ENCODE peak calls at places on chromosome 11, in seven cellular contexts. M is colonic mucosa, X is adrenal gland, Z is right atrium auricular region, I is gastrocnemius medialis, T is tibial artery, C is fibroblast of lung. K is an unnamed sample.

GRCh38 chr11:122808494-122808893 is 29.8 kb upstream of the CRTAM start:
- DNase-seq in M (no peak), X (no peak), Z (no peak), I (no peak), T (no peak), C (peak; percentile 56), K (peak; percentile 9)

GRCh38 chr11:9363954-9364912 is 20.2 kb upstream of the IPO7 start:
- DNase-seq in M (peak; percentile 92), X (peak; percentile 98), Z (peak; percentile 97), I (peak; percentile 96), T (peak; percentile 98), C (peak; percentile 95), K (peak; percentile 97)

GRCh38 chr11:3944198-3944597 is 88.7 kb downstream of the STIM1 start:
- DNase-seq in M (no peak), X (no peak), Z (no peak), I (peak; percentile 62), T (peak; percentile 78), C (no peak), K (no peak)

GRCh38 chr11:79860336-79860735 is 419.5 kb upstream of the TENM4 start:
- DNase-seq in M (no peak), X (no peak), Z (no peak), I (no peak), T (no peak), C (no peak), K (no peak)

GRCh38 chr11:44565746-44566558 is 489 bp downstream of the CD82 start:
- DNase-seq in M (no peak), X (no peak), Z (no peak), I (no peak), T (no peak), C (no peak), K (no peak)

GRCh38 chr11:2447253-2447950 is 2.6 kb downstream of the KCNQ1 start:
- DNase-seq in M (no peak), X (peak; percentile 83), Z (no peak), I (no peak), T (no peak), C (no peak), K (no peak)

GRCh38 chr11:96213500-96213899 is 129.5 kb downstream of the MAML2 start:
- DNase-seq in M (no peak), X (no peak), Z (no peak), I (no peak), T (no peak), C (peak; percentile 59), K (no peak)

GRCh38 chr11:39078465-39078864 is 2381.0 kb downstream of the LRRC4C start:
- DNase-seq in M (no peak), X (no peak), Z (no peak), I (no peak), T (no peak), C (no peak), K (no peak)

GRCh38 chr11:84899740-84900139 is 727.4 kb downstream of the DLG2 start:
- DNase-seq in M (no peak), X (no peak), Z (no peak), I (no peak), T (no peak), C (no peak), K (no peak)

GRCh38 chr11:73978576-73979086 is 4.0 kb downstream of the UCP2 start:
- DNase-seq in M (no peak), X (no peak), Z (no peak), I (no peak), T (no peak), C (no peak), K (no peak)

GRCh38 chr11:114075891-114076441 is 16.5 kb downstream of the ZBTB16 start:
- DNase-seq in M (no peak), X (peak; percentile 83), Z (no peak), I (peak; percentile 69), T (no peak), C (peak; percentile 83), K (no peak)

GRCh38 chr11:103888541-103888951 is 147.9 kb upstream of the DDI1 start:
- DNase-seq in M (no peak), X (no peak), Z (no peak), I (no peak), T (no peak), C (no peak), K (no peak)

GRCh38 chr11:70034740-70035365 is 43.3 kb upstream of the ANO1 start:
- DNase-seq in M (peak; percentile 16), X (no peak), Z (peak; percentile 56), I (no peak), T (no peak), C (no peak), K (no peak)

DNA sequence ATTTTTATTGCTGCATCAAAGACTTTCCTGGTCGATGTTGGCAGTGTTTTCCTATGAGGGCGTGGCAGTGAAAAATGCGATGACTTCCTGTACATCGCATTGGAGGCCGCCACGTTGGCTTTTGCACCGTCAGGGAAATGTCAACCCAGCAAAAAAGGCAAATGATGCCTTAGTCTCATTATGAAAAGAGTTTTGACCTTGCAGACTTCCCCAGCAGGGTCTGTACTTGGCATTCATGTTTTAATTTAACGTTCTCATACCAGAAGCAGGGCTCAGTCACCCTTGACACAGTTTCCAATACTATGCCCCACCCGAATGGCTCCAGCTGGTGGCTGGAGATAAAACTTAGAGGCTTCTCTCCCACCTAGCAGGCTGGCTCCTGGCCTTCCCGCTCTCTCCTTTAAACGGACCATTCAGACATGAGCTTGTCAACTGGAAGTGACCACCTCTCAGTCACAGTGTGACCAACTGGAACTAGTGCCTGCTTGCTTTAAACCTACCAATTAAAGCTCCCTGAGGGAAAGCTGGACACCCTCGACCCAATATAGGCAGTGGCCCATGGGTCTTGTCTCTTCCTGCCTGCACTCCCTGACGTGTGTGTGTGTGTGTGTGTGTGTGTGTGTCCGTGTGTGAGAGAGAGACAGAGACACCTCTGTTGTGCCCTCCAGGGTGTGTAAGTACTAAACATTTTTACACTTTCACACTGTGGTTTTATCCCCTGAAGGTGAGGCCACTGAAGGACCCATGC is 8.7 kb upstream of the GDPD5 start:
- DNase-seq in M (peak; percentile 78), X (no peak), Z (no peak), I (no peak), T (no peak), C (peak; percentile 21), K (no peak)
- TF ChIP-seq CTCF in M (no peak), X (no peak), Z (no peak), I (no peak), T (no peak), C (no peak), K (no peak)

GRCh38 chr11:12170984-12171383 is 60.6 kb downstream of the MICAL2 start:
- DNase-seq in M (no peak), X (peak; percentile 37), Z (peak; percentile 81), I (peak; percentile 47), T (peak; percentile 86), C (peak; percentile 83), K (no peak)
- H3K4me1 ChIP-seq in M (peaks cover 14% of the 10 kb centered on the region), X (no peaks in the 10 kb centered on the region), Z (no peaks in the 10 kb centered on the region), I (no peaks in the 10 kb centered on the region), T (no peaks in the 10 kb centered on the region), C (peaks cover 26% of the 10 kb centered on the region), K (peaks cover 43% of the 10 kb centered on the region)

GRCh38 chr11:125263268-125263790 is 98.8 kb downstream of the PKNOX2 start:
- DNase-seq in M (peak; percentile 36), X (peak; percentile 60), Z (peak; percentile 86), I (peak; percentile 41), T (peak; percentile 71), C (peak; percentile 99), K (peak; percentile 70)

GRCh38 chr11:125262825-125263218 is 98.3 kb downstream of the PKNOX2 start:
- DNase-seq in M (no peak), X (no peak), Z (no peak), I (no peak), T (no peak), C (no peak), K (no peak)

GRCh38 chr11:125262194-125262824 is 97.8 kb downstream of the PKNOX2 start:
- DNase-seq in M (no peak), X (no peak), Z (no peak), I (no peak), T (no peak), C (no peak), K (no peak)

GRCh38 chr11:125261471-125262087 is 97.0 kb downstream of the PKNOX2 start:
- DNase-seq in M (no peak), X (no peak), Z (no peak), I (no peak), T (no peak), C (peak; percentile 27), K (no peak)

DNA sequence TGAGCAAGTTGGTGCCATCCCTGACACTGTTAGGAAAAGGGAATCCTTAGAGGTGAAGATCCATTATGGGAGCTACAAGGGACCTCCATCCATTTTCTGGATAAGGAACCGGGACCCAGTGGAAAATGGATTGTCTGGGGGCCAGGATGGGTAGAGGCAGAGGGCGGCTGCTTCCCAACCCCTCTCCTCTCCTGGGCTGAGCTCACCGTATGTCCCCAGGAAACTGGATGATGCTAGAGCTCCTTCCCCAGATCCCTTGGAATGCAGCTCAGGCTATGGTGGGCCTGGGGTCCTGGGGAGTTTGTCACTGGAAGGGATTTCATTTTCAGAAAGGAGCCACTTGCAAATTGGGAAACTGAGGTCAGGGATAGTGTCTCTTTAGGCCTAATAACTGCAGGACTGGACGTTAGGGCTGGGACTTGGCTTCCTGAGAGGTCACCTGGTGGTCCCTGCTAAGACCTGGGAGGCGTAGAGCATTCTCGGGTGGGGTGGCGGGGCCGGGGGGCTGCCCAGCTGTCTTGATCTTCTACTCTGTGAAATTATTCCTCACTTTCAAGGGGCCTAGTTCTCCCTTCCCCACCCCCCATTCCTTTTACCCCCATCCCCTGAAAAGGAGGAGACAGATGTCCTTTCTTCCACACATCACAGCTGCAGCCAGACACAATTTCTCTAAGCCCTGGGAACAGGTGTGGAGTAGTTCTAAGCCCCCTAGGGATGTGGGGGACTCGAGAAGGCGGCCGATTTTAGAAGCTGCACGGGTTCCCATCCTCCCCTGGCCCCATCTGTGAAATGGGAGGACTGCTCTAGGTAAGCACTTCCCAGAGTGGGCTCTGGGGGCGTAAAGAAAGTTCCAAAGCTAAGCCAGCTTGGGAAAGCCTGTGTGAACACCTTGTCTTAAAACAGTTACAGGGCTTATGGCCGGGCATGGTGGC is 99.8 kb downstream of the PKNOX2 start:
- DNase-seq in M (no peak), X (no peak), Z (no peak), I (no peak), T (no peak), C (no peak), K (no peak)
- H3K4me3 ChIP-seq in M (no peak overlapping the region), X (no peak overlapping the region), Z (no peak overlapping the region), I (no peak overlapping the region), T (no peak overlapping the region), C (no peak overlapping the region), K (no peak overlapping the region)

GRCh38 chr11:12017865-12018453 is 9.5 kb upstream of the DKK3 start:
- DNase-seq in M (no peak), X (no peak), Z (no peak), I (no peak), T (no peak), C (no peak), K (no peak)

GRCh38 chr11:12013771-12014170 is 5.3 kb upstream of the DKK3 start:
- DNase-seq in M (no peak), X (no peak), Z (no peak), I (no peak), T (no peak), C (no peak), K (no peak)

GRCh38 chr11:12015486-12015885 is 7.1 kb upstream of the DKK3 start:
- DNase-seq in M (no peak), X (no peak), Z (no peak), I (no peak), T (no peak), C (no peak), K (no peak)

GRCh38 chr11:12017243-12017678 is 8.8 kb upstream of the DKK3 start:
- DNase-seq in M (no peak), X (no peak), Z (no peak), I (no peak), T (no peak), C (peak; percentile 66), K (no peak)

GRCh38 chr11:12016246-12016645 is 7.8 kb upstream of the DKK3 start:
- DNase-seq in M (no peak), X (no peak), Z (no peak), I (no peak), T (no peak), C (no peak), K (no peak)
- TF ChIP-seq CTCF in M (no peak), X (no peak), Z (no peak), I (no peak), T (no peak), C (no peak), K (no peak)

GRCh38 chr11:83020942-83021779 is 50.5 kb downstream of the RAB30 start:
- DNase-seq in M (no peak), X (no peak), Z (no peak), I (no peak), T (no peak), C (no peak), K (no peak)
- H3K4me1 ChIP-seq in M (peaks cover 6% of the 10 kb centered on the region), X (peaks cover 32% of the 10 kb centered on the region), Z (no peaks in the 10 kb centered on the region), I (peaks cover 73% of the 10 kb centered on the region), T (no peaks in the 10 kb centered on the region), C (no peaks in the 10 kb centered on the region), K (peaks cover 23% of the 10 kb centered on the region)